ENCODE peak calls at places on chromosomes 12 and 14, in five cellular contexts. N is H1, A is astrocyte of the spinal cord, C is endodermal cell, X is GM12865. W is an unnamed sample.

GRCh38 chr14:71403673-71404072 is 496.4 kb downstream of the PCNX1 start:
- DNase-seq in N (no peak), A (peak), C (no peak), X (peak), W (no peak)

GRCh38 chr12:106480259-106480658 is 102.5 kb upstream of the RFX4 start:
- DNase-seq in N (no peak), A (no peak), C (no peak), X (no peak), W (no peak)

GRCh38 chr14:26765768-26766550 is 168.1 kb upstream of the NOVA1 start:
- DNase-seq in N (no peak), A (peak), C (no peak), X (no peak), W (peak)

GRCh38 chr14:54589076-54589475 is 22.1 kb downstream of the SAMD4A start:
- DNase-seq in N (no peak), A (no peak), C (no peak), X (no peak), W (no peak)

GRCh38 chr12:84305144-84305543 is 607.5 kb downstream of the SLC6A15 start:
- DNase-seq in N (no peak), A (no peak), C (no peak), X (no peak), W (no peak)

GRCh38 chr12:23262670-23263069 is 637.7 kb downstream of the ETNK1 start:
- DNase-seq in N (no peak), A (no peak), C (no peak), X (no peak), W (no peak)

GRCh38 chr12:61530456-61530855 is 729.7 kb upstream of the USP15 start:
- DNase-seq in N (no peak), A (no peak), C (no peak), X (no peak), W (no peak)

GRCh38 chr12:70246580-70246979 is 3.3 kb downstream of the CNOT2 start:
- DNase-seq in N (no peak), A (peak), C (no peak), X (no peak), W (no peak)

GRCh38 chr12:63848450-63848849 is 4.0 kb downstream of the SRGAP1 start:
- DNase-seq in N (no peak), A (no peak), C (no peak), X (peak), W (no peak)

GRCh38 chr14:38074754-38075153 is 132.9 kb upstream of the SSTR1 start:
- DNase-seq in N (no peak), A (no peak), C (no peak), X (no peak), W (no peak)

GRCh38 chr12:51013441-51013840 is 12.7 kb downstream of the SLC11A2 start:
- DNase-seq in N (no peak), A (no peak), C (no peak), X (no peak), W (no peak)

GRCh38 chr14:55425091-55425490 is 13.5 kb upstream of the ATG14 start:
- DNase-seq in N (no peak), A (no peak), C (no peak), X (no peak), W (no peak)

GRCh38 chr12:97229036-97229435 is 233.6 kb upstream of the RMST start:
- DNase-seq in N (no peak), A (no peak), C (no peak), X (no peak), W (no peak)

GRCh38 chr14:51630987-51631386 is 20.7 kb upstream of the FRMD6 start:
- DNase-seq in N (no peak), A (no peak), C (no peak), X (peak), W (no peak)

GRCh38 chr14:24337824-24338175 is 2.0 kb downstream of the RIPK3 start:
- DNase-seq in N (no peak), A (no peak), C (no peak), X (no peak), W (no peak)

GRCh38 chr14:24338843-24339242 is 948 bp downstream of the RIPK3 start:
- DNase-seq in N (no peak), A (no peak), C (no peak), X (no peak), W (no peak)

GRCh38 chr14:24334431-24335271 is at the start of gene ADCY4:
- DNase-seq in N (no peak), A (no peak), C (peak), X (no peak), W (no peak)

GRCh38 chr14:24337144-24337823 is 2.4 kb upstream of the ADCY4 start:
- DNase-seq in N (no peak), A (no peak), C (peak), X (no peak), W (no peak)

DNA sequence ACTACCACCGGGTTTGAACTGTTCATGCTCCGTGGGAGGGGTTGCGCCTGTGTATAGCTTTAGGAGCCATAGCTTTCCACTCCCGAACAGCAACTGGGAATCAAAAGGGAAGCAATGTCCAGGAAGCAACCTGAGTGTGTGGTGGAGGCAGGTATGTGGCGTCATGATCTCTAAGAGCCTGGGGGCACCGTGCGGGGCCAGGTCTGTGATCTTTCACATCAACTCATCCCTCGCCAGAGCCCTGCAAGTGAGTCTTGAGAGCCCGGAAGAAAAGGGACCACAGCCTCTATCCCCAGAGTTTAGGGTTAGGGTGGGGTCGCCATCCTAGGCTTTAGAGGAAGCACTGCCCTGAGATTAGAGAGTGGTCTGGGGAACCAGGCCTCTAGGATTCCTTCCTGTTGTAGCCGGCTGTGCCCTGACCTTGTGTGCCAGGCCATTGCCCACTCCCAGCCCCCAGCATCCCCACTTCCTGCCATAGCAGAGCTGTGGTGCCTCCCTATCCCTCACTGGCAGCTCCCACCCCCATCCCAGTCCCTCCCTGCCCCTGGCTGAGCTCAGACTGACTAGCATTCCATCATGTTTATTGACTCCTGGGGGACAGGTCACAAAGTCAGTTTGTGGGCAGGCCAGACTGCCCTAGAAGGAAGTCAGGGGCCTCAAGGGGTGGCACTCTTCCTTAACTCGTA is 733 bp upstream of the ADCY4 start:
- DNase-seq in N (no peak), A (no peak), C (peak), X (no peak), W (no peak)
- H3K4me3 ChIP-seq in N (no peak), A (no peak), C (no peak), X (no peak), W (no peak)

DNA sequence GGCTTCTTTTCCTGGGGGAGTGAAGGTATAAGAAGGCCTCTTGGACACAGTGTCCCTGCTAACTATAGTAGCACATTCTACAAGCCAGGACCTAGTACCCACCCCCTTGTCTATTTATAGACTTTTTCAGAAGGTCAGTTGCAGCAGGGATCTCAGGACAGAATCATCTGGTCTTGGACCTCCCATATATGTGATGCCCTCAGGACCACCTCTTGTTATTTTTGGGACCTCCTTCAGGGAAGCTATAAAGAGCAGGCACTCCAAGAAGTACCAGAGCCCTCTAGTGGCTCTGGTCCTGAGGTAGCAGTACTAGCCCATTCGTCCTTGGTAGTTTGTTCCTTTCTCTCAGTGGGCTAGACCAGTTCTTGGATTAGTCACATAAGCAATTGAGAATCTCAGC is 4.3 kb downstream of the COQ10A start:
- DNase-seq in N (no peak), A (peak), C (peak), X (peak), W (no peak)
- TF ChIP-seq CTCF in N (peak), A (peak), C (peak), X (peak), W (peak)

GRCh38 chr14:23577004-23577681 is 1.4 kb downstream of the JPH4 start:
- DNase-seq in N (no peak), A (no peak), C (peak), X (no peak), W (no peak)
- H3K4me3 ChIP-seq in N (peak), A (no peak), C (no peak), X (peak), W (no peak)

GRCh38 chr12:40015360-40015759 is 90.5 kb downstream of the SLC2A13 start:
- DNase-seq in N (no peak), A (no peak), C (no peak), X (no peak), W (no peak)

GRCh38 chr12:40016960-40017359 is 88.9 kb downstream of the SLC2A13 start:
- DNase-seq in N (no peak), A (peak), C (no peak), X (no peak), W (no peak)

GRCh38 chr12:40020261-40020691 is 85.6 kb downstream of the SLC2A13 start:
- DNase-seq in N (no peak), A (no peak), C (peak), X (no peak), W (no peak)

GRCh38 chr12:40013847-40014246 is 92.0 kb downstream of the SLC2A13 start:
- DNase-seq in N (no peak), A (no peak), C (no peak), X (no peak), W (no peak)

DNA sequence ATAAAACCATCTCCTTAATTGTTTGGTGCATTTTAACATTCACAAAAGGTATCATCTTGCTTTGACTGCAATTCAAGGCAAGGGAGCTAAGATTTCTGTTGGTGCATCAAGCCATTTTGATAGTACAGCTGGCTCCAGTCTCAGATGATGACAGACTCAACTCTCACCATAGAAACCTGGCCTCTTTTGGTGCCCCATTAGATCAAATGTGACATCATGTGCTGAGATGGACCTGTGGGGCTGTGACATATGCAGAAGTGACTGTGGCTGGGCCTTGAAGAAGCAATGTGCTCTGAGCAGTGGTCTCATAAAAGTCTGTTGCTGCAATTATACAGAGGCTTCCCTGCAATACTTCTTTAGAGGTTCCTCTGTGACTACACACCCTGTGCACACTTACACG is 88.4 kb downstream of the SLC2A13 start:
- DNase-seq in N (no peak), A (no peak), C (no peak), X (no peak), W (no peak)
- TF ChIP-seq CTCF in N (no peak), A (no peak), C (no peak), X (no peak), W (no peak)

GRCh38 chr12:29102739-29103138 is 46.3 kb upstream of the FAR2 start:
- DNase-seq in N (no peak), A (no peak), C (no peak), X (no peak), W (no peak)
- H3K4me3 ChIP-seq in N (no peak), A (no peak), C (no peak), X (no peak), W (no peak)

GRCh38 chr12:17809206-17809605 is 280.8 kb downstream of the RERGL start:
- DNase-seq in N (no peak), A (no peak), C (no peak), X (no peak), W (no peak)
- TF ChIP-seq CTCF in N (peak), A (no peak), C (peak), X (no peak), W (no peak)

DNA sequence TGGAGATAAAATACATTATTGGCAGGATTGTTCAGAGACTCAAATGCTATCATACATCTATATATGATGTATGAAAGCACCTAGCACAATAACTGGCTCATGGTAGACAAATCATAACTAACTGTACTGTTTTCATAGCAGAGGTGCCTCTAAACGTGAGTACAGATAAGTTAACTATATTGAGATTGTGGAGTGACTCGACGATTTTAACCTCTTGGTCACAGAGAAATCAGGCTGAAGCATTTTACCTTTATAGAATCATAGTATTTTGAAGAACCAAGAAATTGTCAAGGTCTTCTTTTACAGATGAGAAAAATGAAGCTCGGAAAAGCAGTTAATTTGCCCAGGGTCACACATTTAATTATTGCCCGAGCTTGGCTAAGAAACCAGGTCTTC is 666 bp upstream of the DERA start:
- DNase-seq in N (no peak), A (no peak), C (no peak), X (no peak), W (no peak)
- H3K4me3 ChIP-seq in N (peak), A (no peak), C (peak), X (peak), W (peak)

DNA sequence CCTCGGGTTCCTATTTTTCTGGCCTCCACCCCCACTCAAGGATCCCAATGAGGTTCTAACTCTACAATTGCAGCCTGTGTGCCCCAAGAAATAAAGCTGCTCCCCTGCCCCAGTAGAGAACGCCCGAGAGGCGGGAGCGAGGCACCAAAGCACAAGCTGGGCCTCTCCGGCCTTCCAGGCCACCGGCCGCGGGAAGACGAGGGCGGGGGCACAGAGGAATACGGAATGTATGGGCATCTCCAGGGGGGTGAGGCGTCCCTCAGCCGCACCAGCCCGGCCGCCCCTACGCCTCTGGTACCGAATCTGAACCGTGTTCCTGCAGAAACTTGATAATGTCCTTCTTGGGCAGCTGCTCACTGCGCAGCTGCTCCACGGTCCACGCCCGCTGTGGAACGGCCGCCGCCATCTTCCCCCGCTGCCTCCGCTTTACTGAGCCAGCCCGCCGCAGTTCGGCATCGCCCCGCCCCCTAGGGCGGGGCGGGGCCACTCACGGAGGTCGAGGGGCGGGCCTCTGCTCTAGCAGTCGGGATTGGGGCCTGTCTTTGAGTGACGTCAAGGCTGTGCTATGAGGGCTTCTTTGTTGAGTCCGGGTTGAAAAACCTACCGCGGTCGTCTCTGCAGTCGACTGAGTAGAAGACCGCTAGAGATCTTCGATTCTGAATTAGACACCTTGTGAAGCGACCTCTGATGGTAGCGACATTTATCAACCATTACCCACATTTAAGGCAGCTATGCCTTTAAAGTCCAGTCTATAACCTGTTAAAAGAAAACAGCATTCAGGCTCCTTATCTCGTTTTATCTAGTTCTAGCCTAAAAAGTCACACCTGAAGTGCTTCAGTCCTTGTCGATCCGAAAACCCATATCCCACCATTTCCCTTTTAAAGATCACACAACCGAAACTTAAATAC is at the start of gene FKBP3:
- DNase-seq in N (peak), A (peak), C (peak), X (peak), W (peak)
- TF ChIP-seq CTCF in N (no peak), A (peak), C (peak), X (no peak), W (peak)